ENCODE peak calls at places on chromosomes 12 and 14, in five cellular contexts. J is head of caudate nucleus, T is mammary epithelial cell, A is AG08395, L is hepatocyte. M is an unnamed sample.

GRCh38 chr12:20588057-20588456 is 107.1 kb upstream of the SLCO1C1 start:
- DNase-seq in A (no peak), J (peak; percentile 60), T (no peak), L (no peak), M (no peak)

GRCh38 chr14:65019944-65020566 is 33.4 kb downstream of the FNTB start:
- DNase-seq in L (peak; percentile 79), A (peak; percentile 73), T (peak; percentile 62), J (peak; percentile 15), M (peak; percentile 50)

GRCh38 chr12:52279683-52280318 is 5.4 kb downstream of the KRT86 start:
- DNase-seq in J (no peak), L (no peak), A (no peak), T (no peak), M (no peak)

GRCh38 chr14:98602983-98603382 is 669.0 kb downstream of the BCL11B start:
- DNase-seq in A (no peak), T (no peak), J (no peak), L (no peak), M (no peak)

GRCh38 chr12:120999191-121000120 is 16.8 kb downstream of the C12orf43 start:
- DNase-seq in T (no peak), J (no peak), L (no peak), A (peak; percentile 43), M (no peak)

GRCh38 chr14:94373708-94374107 is 14.7 kb downstream of the SERPINA1 start:
- DNase-seq in T (peak; percentile 98), L (no peak), A (peak; percentile 96), J (no peak), M (peak; percentile 69)

GRCh38 chr12:105954891-105955607 is 183.7 kb downstream of the NUAK1 start:
- DNase-seq in J (no peak), L (peak; percentile 52), T (peak; percentile 69), A (peak; percentile 18), M (no peak)

GRCh38 chr12:1533205-1533601 is 61.2 kb downstream of the FBXL14 start:
- DNase-seq in A (no peak), J (no peak), T (no peak), L (no peak), M (no peak)

GRCh38 chr14:104353921-104354701 is 215.7 kb downstream of the KIF26A start:
- DNase-seq in A (no peak), T (no peak), J (peak; percentile 6), L (no peak), M (no peak)

M was measured in Calu3.